ENCODE peak calls at places on chromosomes 1 and 21, in six cellular contexts. R is endodermal cell, Q is BE2C, U is mammary epithelial cell, P is breast epithelium, X is AG10803. B is an unnamed sample.

GRCh38 chr1:29804181-29804899 is 568.0 kb downstream of the PTPRU start:
- DNase-seq in R (peak; percentile 40), Q (no peak), U (no peak), P (peak; percentile 17), X (no peak), B (no peak)

GRCh38 chr1:25066253-25066652 is 136.2 kb upstream of the RUNX3 start:
- DNase-seq in R (no peak), Q (peak; percentile 61), U (no peak), P (no peak), X (peak; percentile 11), B (no peak)

GRCh38 chr21:32335601-32336575 is 37.2 kb downstream of the MRAP start:
- DNase-seq in R (peak; percentile 37), Q (no peak), U (no peak), P (no peak), X (peak; percentile 74), B (no peak)

GRCh38 chr1:84653130-84653680 is 37.1 kb downstream of the SSX2IP start:
- DNase-seq in R (no peak), Q (no peak), U (no peak), P (no peak), X (peak; percentile 12), B (no peak)

GRCh38 chr1:208475951-208476824 is 232.0 kb upstream of the PLXNA2 start:
- DNase-seq in R (peak; percentile 83), Q (peak; percentile 72), U (no peak), P (no peak), X (peak; percentile 20), B (peak; percentile 45)

GRCh38 chr1:8202182-8202905 is 115.6 kb upstream of the SLC45A1 start:
- DNase-seq in R (no peak), Q (peak; percentile 20), U (peak; percentile 74), P (no peak), X (peak; percentile 72), B (peak; percentile 23)

GRCh38 chr1:96983866-96984265 is 262.3 kb downstream of the PTBP2 start:
- DNase-seq in R (no peak), Q (no peak), U (no peak), P (no peak), X (no peak), B (no peak)

GRCh38 chr1:30881266-30882181 is 27.0 kb downstream of the SDC3 start:
- DNase-seq in R (no peak), Q (peak; percentile 27), U (no peak), P (no peak), X (no peak), B (no peak)

GRCh38 chr1:8094481-8095241 is 68.6 kb upstream of the ERRFI1 start:
- DNase-seq in R (no peak), Q (no peak), U (peak; percentile 67), P (no peak), X (peak; percentile 46), B (no peak)

GRCh38 chr1:6014130-6014999 is 22.1 kb upstream of the NPHP4 start:
- DNase-seq in R (no peak), Q (no peak), U (no peak), P (no peak), X (no peak), B (no peak)

GRCh38 chr1:206923009-206923960 is 1.5 kb upstream of the FCMR start:
- DNase-seq in R (no peak), Q (no peak), U (no peak), P (no peak), X (no peak), B (no peak)

GRCh38 chr1:100354971-100355394 is 2.7 kb downstream of the CDC14A start:
- DNase-seq in R (no peak), Q (no peak), U (peak; percentile 80), P (no peak), X (no peak), B (peak; percentile 43)

GRCh38 chr1:58708166-58708565 is 8.3 kb upstream of the MYSM1 start:
- DNase-seq in R (no peak), Q (no peak), U (no peak), P (no peak), X (no peak), B (no peak)

GRCh38 chr1:231032963-231033362 is 7.1 kb downstream of the FAM89A start:
- DNase-seq in R (no peak), Q (no peak), U (no peak), P (no peak), X (no peak), B (no peak)

GRCh38 chr1:30907641-30908445 is 715 bp downstream of the SDC3 start:
- DNase-seq in R (peak; percentile 65), Q (no peak), U (no peak), P (no peak), X (no peak), B (peak; percentile 46)

GRCh38 chr1:35855016-35855700 is 27.9 kb upstream of the AGO1 start:
- DNase-seq in R (peak; percentile 76), Q (peak; percentile 9), U (no peak), P (no peak), X (no peak), B (no peak)

GRCh38 chr1:88877382-88877825 is 14.0 kb downstream of the GTF2B start:
- DNase-seq in R (peak; percentile 45), Q (no peak), U (peak; percentile 53), P (no peak), X (peak; percentile 49), B (no peak)

GRCh38 chr1:93616996-93617669 is 64.5 kb downstream of the BCAR3 start:
- DNase-seq in R (no peak), Q (peak; percentile 34), U (no peak), P (no peak), X (peak; percentile 67), B (no peak)

GRCh38 chr1:39268112-39268581 is 63.7 kb downstream of the MACF1 start:
- DNase-seq in R (peak; percentile 71), Q (no peak), U (peak; percentile 83), P (no peak), X (peak; percentile 86), B (peak; percentile 22)

GRCh38 chr1:225941220-225941948 is at the start of gene LEFTY2:
- DNase-seq in R (peak; percentile 68), Q (no peak), U (no peak), P (no peak), X (no peak), B (peak; percentile 25)

GRCh38 chr1:245942861-245943260 is 564.2 kb downstream of the SMYD3 start:
- DNase-seq in R (no peak), Q (no peak), U (no peak), P (no peak), X (no peak), B (no peak)

GRCh38 chr1:155015527-155016230 is 13.1 kb downstream of the ZBTB7B start:
- DNase-seq in R (no peak), Q (no peak), U (no peak), P (no peak), X (no peak), B (no peak)

GRCh38 chr1:155018617-155019348 is 14.8 kb downstream of the DCST2 start:
- DNase-seq in R (no peak), Q (no peak), U (no peak), P (no peak), X (no peak), B (no peak)

GRCh38 chr1:155016231-155016831 is 13.7 kb downstream of the ZBTB7B start:
- DNase-seq in R (no peak), Q (no peak), U (no peak), P (no peak), X (no peak), B (no peak)

GRCh38 chr1:155017946-155018316 is 15.3 kb downstream of the ZBTB7B start:
- DNase-seq in R (no peak), Q (peak; percentile 6), U (no peak), P (no peak), X (no peak), B (no peak)

DNA sequence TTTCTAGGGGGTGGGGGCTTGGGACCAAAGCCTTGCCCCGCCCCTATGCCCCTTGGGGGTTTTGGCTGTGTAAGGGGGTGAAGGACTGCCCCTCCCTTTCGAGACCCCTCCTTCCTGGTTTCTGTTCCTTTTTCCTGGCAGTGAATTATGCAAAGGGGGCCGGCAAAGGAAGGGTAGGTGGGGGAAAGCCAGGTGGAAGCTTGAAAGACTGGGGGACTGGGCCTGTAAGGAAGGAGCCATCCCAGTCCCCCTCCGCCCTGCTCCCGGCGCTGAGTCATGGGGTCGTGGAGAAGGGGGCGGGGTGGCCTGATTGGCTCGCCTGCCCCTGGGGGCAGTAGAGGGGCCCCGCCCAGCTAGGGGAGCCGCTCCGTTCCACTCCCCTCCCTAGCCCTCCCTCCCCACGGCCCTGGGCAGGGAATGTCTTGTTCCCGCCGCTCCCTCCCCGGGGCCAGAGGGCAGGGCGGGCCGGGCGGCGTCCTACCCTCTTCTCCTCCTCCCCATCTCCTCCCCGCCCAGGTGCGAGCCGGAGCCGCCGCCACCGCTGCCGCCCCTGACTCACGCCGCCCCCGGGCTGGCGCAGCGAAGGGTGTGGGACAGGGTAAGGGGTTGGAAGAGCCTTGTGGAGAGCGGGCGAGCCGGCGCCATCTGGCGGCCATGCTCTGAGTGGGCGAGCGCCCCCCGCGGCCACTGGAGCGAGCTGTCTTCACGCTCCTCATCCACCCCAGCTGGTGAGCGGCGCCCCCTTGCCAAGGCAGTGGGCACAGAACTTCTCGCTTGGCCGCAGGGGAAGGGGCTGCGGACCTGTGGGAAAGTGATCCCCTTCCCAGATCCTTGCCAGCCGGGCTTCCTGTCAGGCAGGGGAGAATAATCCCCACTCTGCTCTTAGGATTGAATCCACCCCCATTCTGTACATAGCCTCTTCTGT is 14.7 kb downstream of the ZBTB7B start:
- DNase-seq in R (peak; percentile 98), Q (peak; percentile 94), U (peak; percentile 99), P (peak; percentile 97), X (peak; percentile 76), B (peak; percentile 89)
- TF ChIP-seq CTCF in R (peak; percentile 100), Q (peak; percentile 99), U (peak; percentile 100), P (peak; percentile 100), X (peak; percentile 95), B (peak; percentile 93)

DNA sequence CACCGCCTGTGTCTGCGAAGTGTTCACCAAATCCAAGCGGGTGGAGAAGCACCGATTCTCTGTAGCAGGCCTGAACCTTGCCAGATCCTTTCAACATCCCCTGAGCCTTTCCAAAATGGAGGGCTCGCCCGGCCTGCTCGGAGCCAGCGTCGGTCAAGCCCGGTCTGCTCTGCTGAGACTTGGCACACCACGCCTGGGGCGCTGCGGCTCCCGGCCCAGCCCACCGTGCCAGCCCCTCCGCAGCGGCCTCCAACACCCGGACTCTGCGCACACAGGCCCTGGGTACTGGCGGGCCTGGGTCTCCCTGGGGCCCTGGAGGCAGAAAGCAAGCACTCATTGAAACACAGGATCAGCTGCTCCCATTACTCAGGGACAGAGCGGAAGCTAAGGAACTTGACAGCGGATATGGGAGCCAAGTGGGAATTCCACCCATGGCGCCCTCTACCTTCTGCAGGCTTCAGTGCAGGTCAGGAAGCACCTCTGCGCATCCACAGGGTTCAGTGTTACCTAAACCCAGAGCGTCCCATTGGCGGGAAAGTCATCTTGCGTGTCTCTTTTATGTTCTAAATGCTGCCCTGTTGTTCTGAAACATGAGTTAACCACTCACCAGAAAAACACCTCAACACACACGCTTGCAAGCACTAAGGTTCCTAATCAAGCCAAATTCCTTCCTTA is 159.9 kb downstream of the ZBTB18 start:
- DNase-seq in R (peak; percentile 91), Q (peak; percentile 49), U (no peak), P (no peak), X (no peak), B (peak; percentile 45)
- TF ChIP-seq CTCF in R (peak; percentile 85), Q (peak; percentile 72), U (peak; percentile 40), P (no peak), X (peak; percentile 46), B (peak; percentile 43)

GRCh38 chr1:178031856-178032320 is 62.0 kb upstream of the RASAL2 start:
- DNase-seq in R (peak; percentile 92), Q (peak; percentile 69), U (peak; percentile 71), P (peak; percentile 78), X (peak; percentile 93), B (peak; percentile 79)
- TF ChIP-seq CTCF in R (peak; percentile 95), Q (peak; percentile 77), U (peak; percentile 91), P (peak; percentile 71), X (peak; percentile 95), B (peak; percentile 79)

GRCh38 chr1:14915356-14916054 is 238.0 kb upstream of the TMEM51 start:
- DNase-seq in R (peak; percentile 89), Q (peak; percentile 43), U (no peak), P (no peak), X (no peak), B (peak; percentile 79)
- TF ChIP-seq CTCF in R (peak; percentile 94), Q (peak; percentile 73), U (peak; percentile 85), P (peak; percentile 72), X (peak; percentile 93), B (peak; percentile 95)

B was measured in nephron progenitor cell.